ENCODE peak calls at places on chromosomes 6 and 20, in eight cellular contexts. R, O, T, C, W, Z, Q and V are unnamed samples.
A peak's percentile ranks its signal among the peaks of the same experiment; 100 is the strongest.

GRCh38 chr6:155708100-155708499 is 252.5 kb upstream of the NOX3 start:
- DNase-seq in R (no peak), O (no peak), T (no peak), C (no peak), W (no peak), Z (no peak), Q (no peak), V (no peak)

GRCh38 chr20:53763707-53764415 is 170.2 kb upstream of the ZNF217 start:
- DNase-seq in R (peak; percentile 56), O (no peak), T (no peak), C (no peak), W (peak; percentile 63), Z (peak; percentile 61), Q (no peak), V (no peak)

GRCh38 chr6:100101656-100102055 is 107.6 kb upstream of the MCHR2 start:
- DNase-seq in R (no peak), O (no peak), T (no peak), C (no peak), W (no peak), Z (no peak), Q (no peak), V (no peak)

GRCh38 chr20:23257848-23258746 is 92.5 kb upstream of the NXT1 start:
- DNase-seq in R (no peak), O (peak; percentile 63), T (no peak), C (no peak), W (no peak), Z (peak; percentile 95), Q (no peak), V (peak; percentile 90)

GRCh38 chr6:57207141-57207540 is 15.0 kb downstream of the RAB23 start:
- DNase-seq in R (no peak), O (no peak), T (no peak), C (no peak), W (no peak), Z (peak; percentile 72), Q (no peak), V (peak; percentile 60)

GRCh38 chr6:136147342-136147741 is 102.8 kb downstream of the MTFR2 start:
- DNase-seq in R (no peak), O (no peak), T (no peak), C (no peak), W (no peak), Z (no peak), Q (no peak), V (no peak)

GRCh38 chr6:89792881-89793280 is 26.7 kb downstream of the MDN1 start:
- DNase-seq in R (no peak), O (no peak), T (no peak), C (peak; percentile 43), W (peak; percentile 54), Z (peak; percentile 41), Q (no peak), V (peak; percentile 50)

GRCh38 chr6:33279971-33280511 is 3.1 kb downstream of the B3GALT4 start:
- DNase-seq in R (peak; percentile 7), O (no peak), T (no peak), C (no peak), W (no peak), Z (peak; percentile 53), Q (no peak), V (peak; percentile 62)

GRCh38 chr6:149963212-149963461 is 606 bp upstream of the ULBP1 start:
- DNase-seq in R (no peak), O (no peak), T (no peak), C (peak; percentile 48), W (no peak), Z (peak; percentile 50), Q (no peak), V (peak; percentile 34)

GRCh38 chr6:80728830-80729229 is 622.4 kb downstream of the BCKDHB start:
- DNase-seq in R (no peak), O (no peak), T (no peak), C (no peak), W (no peak), Z (no peak), Q (no peak), V (peak; percentile 15)

GRCh38 chr6:124962617-124963415 is 579 bp downstream of the RNF217 start:
- DNase-seq in R (no peak), O (peak; percentile 77), T (peak; percentile 64), C (peak; percentile 28), W (peak; percentile 73), Z (peak; percentile 48), Q (no peak), V (peak; percentile 42)

GRCh38 chr6:41074692-41075436 is 2.1 kb downstream of the NFYA start:
- DNase-seq in R (no peak), O (no peak), T (no peak), C (no peak), W (peak; percentile 81), Z (peak; percentile 36), Q (no peak), V (peak; percentile 7)

GRCh38 chr20:17571153-17571527 is 1.3 kb downstream of the DSTN start:
- DNase-seq in R (no peak), O (no peak), T (no peak), C (peak; percentile 51), W (no peak), Z (no peak), Q (no peak), V (peak; percentile 34)

GRCh38 chr6:43524483-43524961 is 7.6 kb downstream of the POLR1C start:
- DNase-seq in R (no peak), O (no peak), T (no peak), C (no peak), W (no peak), Z (no peak), Q (no peak), V (no peak)

GRCh38 chr6:72554203-72554564 is 67.7 kb upstream of the KCNQ5 start:
- DNase-seq in R (no peak), O (no peak), T (no peak), C (no peak), W (no peak), Z (peak; percentile 90), Q (no peak), V (peak; percentile 81)

GRCh38 chr20:62347151-62347404 is 20.0 kb downstream of the LAMA5 start:
- DNase-seq in R (no peak), O (no peak), T (no peak), C (no peak), W (no peak), Z (no peak), Q (no peak), V (no peak)

GRCh38 chr6:50708664-50709365 is 4.5 kb upstream of the TFAP2D start:
- DNase-seq in R (no peak), O (no peak), T (no peak), C (no peak), W (no peak), Z (no peak), Q (no peak), V (no peak)

GRCh38 chr20:53935353-53936084 is 134.9 kb downstream of the BCAS1 start:
- DNase-seq in R (no peak), O (peak; percentile 28), T (no peak), C (no peak), W (no peak), Z (no peak), Q (no peak), V (no peak)

GRCh38 chr6:97958143-97958542 is 675.1 kb upstream of the MMS22L start:
- DNase-seq in R (no peak), O (no peak), T (peak; percentile 28), C (no peak), W (no peak), Z (no peak), Q (no peak), V (no peak)

GRCh38 chr6:142570221-142570671 is 268.4 kb downstream of the ADGRG6 start:
- DNase-seq in R (no peak), O (no peak), T (no peak), C (no peak), W (no peak), Z (peak; percentile 47), Q (no peak), V (peak; percentile 95)

GRCh38 chr20:33443512-33444239 is at the start of gene SNTA1:
- DNase-seq in R (peak; percentile 51), O (peak; percentile 93), T (peak; percentile 98), C (peak; percentile 98), W (peak; percentile 99), Z (peak; percentile 70), Q (peak; percentile 24), V (peak; percentile 75)

GRCh38 chr6:170276369-170277057 is 14.4 kb downstream of the DLL1 start:
- DNase-seq in R (no peak), O (no peak), T (no peak), C (no peak), W (peak; percentile 88), Z (peak; percentile 63), Q (no peak), V (no peak)

GRCh38 chr20:64041040-64041780 is 5.2 kb downstream of the C20orf204 start:
- DNase-seq in R (no peak), O (no peak), T (no peak), C (no peak), W (no peak), Z (no peak), Q (no peak), V (no peak)

GRCh38 chr6:27293436-27294152 is 18.5 kb downstream of the POM121L2 start:
- DNase-seq in R (no peak), O (no peak), T (no peak), C (no peak), W (no peak), Z (peak; percentile 85), Q (no peak), V (peak; percentile 68)

GRCh38 chr6:6712979-6713514 is 124.5 kb downstream of the LY86 start:
- DNase-seq in R (no peak), O (no peak), T (peak; percentile 63), C (no peak), W (no peak), Z (no peak), Q (no peak), V (no peak)

GRCh38 chr6:158639056-158639455 is 5.5 kb downstream of the DYNLT1 start:
- DNase-seq in R (no peak), O (no peak), T (no peak), C (no peak), W (peak; percentile 31), Z (no peak), Q (no peak), V (no peak)